ENCODE peak calls at places on chromosomes 2 and 18, in six cellular contexts. I is fibroblast of lung; V is dorsolateral prefrontal cortex; D is effector memory CD4-positive, alpha-beta T cell; P is OCI-LY7; A is coronary artery. J is an unnamed sample.

GRCh38 chr18:9079863-9080528 is 22.5 kb upstream of the NDUFV2 start:
- DNase-seq in I (no peak), V (no peak), D (no peak), P (no peak), A (no peak), J (no peak)

GRCh38 chr2:173075781-173076556 is at the start of gene MAP3K20:
- DNase-seq in I (peak), V (peak), D (peak), P (peak), A (peak), J (peak)

GRCh38 chr2:95060446-95061118 is 35.1 kb downstream of the MAL start:
- DNase-seq in I (no peak), V (no peak), D (no peak), P (no peak), A (peak), J (no peak)

GRCh38 chr18:65753520-65753919 is 2.7 kb downstream of the CDH7 start:
- DNase-seq in I (peak), V (peak), D (no peak), P (peak), A (no peak), J (peak)

GRCh38 chr2:185658766-185659165 is 79.8 kb upstream of the FSIP2 start:
- DNase-seq in I (no peak), V (no peak), D (no peak), P (no peak), A (no peak), J (no peak)

GRCh38 chr2:212022966-212023365 is 515.6 kb downstream of the ERBB4 start:
- DNase-seq in I (no peak), V (no peak), D (no peak), P (no peak), A (no peak), J (no peak)

GRCh38 chr2:55518846-55519167 is 711 bp upstream of the CFAP36 start:
- DNase-seq in I (no peak), V (no peak), D (no peak), P (peak), A (no peak), J (no peak)

GRCh38 chr2:65491381-65491903 is 59.0 kb upstream of the SPRED2 start:
- DNase-seq in I (peak), V (no peak), D (no peak), P (no peak), A (no peak), J (no peak)

GRCh38 chr2:129801575-129801974 is 177.9 kb upstream of the RAB6C start:
- DNase-seq in I (peak), V (no peak), D (no peak), P (no peak), A (no peak), J (no peak)

GRCh38 chr2:241108271-241109209 is 6.5 kb upstream of the MTERF4 start:
- DNase-seq in I (no peak), V (no peak), D (peak), P (no peak), A (peak), J (no peak)

GRCh38 chr2:76427447-76427846 is 716.7 kb upstream of the GCFC2 start:
- DNase-seq in I (no peak), V (no peak), D (no peak), P (no peak), A (no peak), J (no peak)

GRCh38 chr2:178205853-178206516 is 11.7 kb downstream of the OSBPL6 start:
- DNase-seq in I (peak), V (no peak), D (no peak), P (no peak), A (no peak), J (no peak)

GRCh38 chr2:111909079-111909478 is 10.7 kb downstream of the MERTK start:
- DNase-seq in I (no peak), V (no peak), D (no peak), P (no peak), A (no peak), J (no peak)
- H3K27ac ChIP-seq in I (no peak), V (peak), D (no peak), P (no peak), A (no peak), J (peak)

GRCh38 chr2:47346107-47346506 is 56.8 kb upstream of the MSH2 start:
- DNase-seq in I (no peak), V (no peak), D (no peak), P (no peak), A (no peak), J (no peak)
- H3K27ac ChIP-seq in I (no peak), V (peak), D (no peak), P (no peak), A (no peak), J (no peak)

DNA sequence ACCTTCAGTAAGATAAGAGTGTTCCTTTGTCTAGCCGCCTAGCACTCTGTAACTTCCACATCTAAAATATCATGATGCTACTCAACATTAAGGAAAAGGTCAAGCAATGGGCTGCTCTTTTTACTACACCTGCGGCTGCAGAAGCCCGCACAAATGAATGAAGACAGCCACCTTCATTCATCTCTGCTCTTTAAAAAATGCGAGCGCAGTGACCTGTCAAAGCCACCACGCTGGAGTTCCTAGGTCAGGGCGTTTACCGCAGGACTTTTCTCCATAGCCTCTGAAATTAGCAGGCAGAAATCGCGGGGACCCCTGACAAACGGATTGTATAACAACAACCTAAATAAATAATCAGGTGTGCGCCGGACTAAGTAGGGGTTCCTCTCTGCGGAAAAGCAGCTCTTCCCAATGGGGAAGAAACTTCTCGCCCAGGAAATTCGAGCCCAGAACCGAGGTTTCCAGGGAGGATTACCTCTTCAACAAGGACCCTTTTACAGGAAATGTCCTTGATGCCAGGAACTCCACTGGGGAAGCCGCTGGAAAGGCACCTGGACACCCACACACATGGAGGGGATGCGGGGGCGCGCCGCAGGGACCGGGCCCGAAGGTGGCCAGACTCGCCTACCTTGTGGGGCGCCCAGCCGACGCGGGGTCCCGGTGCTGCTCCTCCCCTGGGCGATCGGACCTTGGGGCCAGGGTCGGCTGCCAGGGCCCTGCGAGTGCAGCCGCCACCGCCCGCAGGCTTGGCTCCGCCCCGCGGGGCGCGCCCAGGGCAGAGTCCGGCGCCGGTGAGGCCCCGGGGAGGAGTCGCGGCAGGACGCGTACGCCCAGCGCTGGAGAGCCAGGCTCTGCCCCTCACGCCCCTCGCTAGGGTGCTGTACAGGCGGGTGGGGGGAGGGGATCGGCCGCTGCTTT is at the start of gene CCDC68:
- DNase-seq in I (peak), V (no peak), D (no peak), P (no peak), A (no peak), J (no peak)
- H3K27ac ChIP-seq in I (no peak), V (no peak), D (no peak), P (no peak), A (no peak), J (no peak)

GRCh38 chr2:46372475-46372874 is 75.3 kb downstream of the EPAS1 start:
- DNase-seq in I (no peak), V (no peak), D (no peak), P (no peak), A (no peak), J (no peak)

GRCh38 chr2:46373238-46373637 is 76.0 kb downstream of the EPAS1 start:
- DNase-seq in I (no peak), V (no peak), D (no peak), P (no peak), A (no peak), J (no peak)

GRCh38 chr2:46369783-46370182 is 72.6 kb downstream of the EPAS1 start:
- DNase-seq in I (no peak), V (no peak), D (no peak), P (no peak), A (no peak), J (no peak)

GRCh38 chr2:46368416-46368815 is 71.2 kb downstream of the EPAS1 start:
- DNase-seq in I (no peak), V (no peak), D (no peak), P (no peak), A (no peak), J (no peak)

GRCh38 chr2:46371858-46372257 is 74.7 kb downstream of the EPAS1 start:
- DNase-seq in I (no peak), V (no peak), D (no peak), P (no peak), A (no peak), J (no peak)
- H3K27ac ChIP-seq in I (no peak), V (no peak), D (no peak), P (no peak), A (no peak), J (no peak)

GRCh38 chr2:3288455-3289163 is 89.0 kb downstream of the EIPR1 start:
- DNase-seq in I (no peak), V (no peak), D (no peak), P (no peak), A (no peak), J (no peak)
- H3K27ac ChIP-seq in I (no peak), V (peak), D (no peak), P (no peak), A (no peak), J (peak)

GRCh38 chr2:217911283-217911965 is 91.4 kb downstream of the TNS1 start:
- DNase-seq in I (no peak), V (no peak), D (no peak), P (no peak), A (no peak), J (no peak)
- H3K27ac ChIP-seq in I (no peak), V (no peak), D (no peak), P (no peak), A (peak), J (peak)

DNA sequence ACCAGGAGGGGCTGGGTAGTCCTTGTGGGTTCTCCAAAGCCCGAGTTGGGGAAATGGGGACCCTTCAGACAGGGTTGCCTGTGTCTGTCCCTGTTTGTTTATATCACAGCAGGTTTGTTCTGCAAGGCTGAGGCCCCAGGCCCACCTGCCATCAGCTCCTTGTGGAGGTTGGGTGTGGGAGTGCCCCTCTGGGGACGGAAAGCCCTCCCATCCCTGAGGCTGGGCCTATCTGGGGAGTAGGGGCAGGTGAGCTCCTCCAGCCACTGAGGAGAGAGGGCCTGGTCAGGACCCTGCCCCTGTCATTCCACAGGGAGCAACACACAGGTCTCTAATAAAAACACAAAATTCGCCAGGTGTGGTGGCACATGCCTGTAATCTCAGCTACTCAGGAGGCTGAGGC is 23.3 kb upstream of the EFHD1 start:
- DNase-seq in I (no peak), V (no peak), D (no peak), P (no peak), A (no peak), J (no peak)
- H3K27ac ChIP-seq in I (no peak), V (no peak), D (no peak), P (no peak), A (no peak), J (no peak)

J was measured in caudate nucleus.